ENCODE peak calls at places on chromosomes 11 and 22, in six cellular contexts. B is activated naive CD4-positive, alpha-beta T cell; J is sciatic nerve; M is left cardiac atrium; D is substantia nigra; I is cardiac muscle cell. L is an unnamed sample.

GRCh38 chr11:65108469-65109123 is 3.1 kb upstream of the TM7SF2 start:
- DNase-seq in D (no peak), J (no peak), B (no peak), I (no peak), M (no peak), L (no peak)

GRCh38 chr11:9726313-9727022 is 62.6 kb downstream of the SWAP70 start:
- DNase-seq in B (no peak), D (no peak), M (no peak), J (no peak), I (no peak), L (no peak)

GRCh38 chr11:130677486-130678153 is 229.2 kb downstream of the ADAMTS15 start:
- DNase-seq in M (peak; percentile 28), J (no peak), B (no peak), D (no peak), I (peak; percentile 61), L (no peak)

GRCh38 chr11:108616549-108616948 is 23.0 kb upstream of the EXPH5 start:
- DNase-seq in B (no peak), J (no peak), I (no peak), M (no peak), D (no peak), L (no peak)

GRCh38 chr22:36471341-36471821 is 10.1 kb downstream of the TXN2 start:
- DNase-seq in M (no peak), J (no peak), I (no peak), D (no peak), B (no peak), L (no peak)

GRCh38 chr11:78256962-78257361 is 68.2 kb downstream of the USP35 start:
- DNase-seq in I (no peak), J (peak; percentile 84), M (peak; percentile 93), B (no peak), D (no peak), L (peak; percentile 96)

GRCh38 chr11:120893431-120894206 is 130.3 kb upstream of the TBCEL start:
- DNase-seq in B (no peak), I (no peak), M (no peak), J (no peak), D (no peak), L (no peak)

GRCh38 chr11:10858505-10859360 is 880 bp upstream of the ZBED5 start:
- DNase-seq in M (peak; percentile 76), B (peak; percentile 50), I (peak; percentile 81), D (peak; percentile 71), J (peak; percentile 77), L (no peak)

GRCh38 chr22:38187413-38188212 is 6.0 kb upstream of the PLA2G6 start:
- DNase-seq in D (no peak), M (no peak), B (no peak), I (no peak), J (no peak), L (no peak)

GRCh38 chr11:20483931-20484330 is 96.4 kb downstream of the PRMT3 start:
- DNase-seq in B (no peak), J (no peak), D (no peak), M (no peak), I (no peak), L (no peak)

GRCh38 chr11:44989831-44990566 is 39.3 kb upstream of the TP53I11 start:
- DNase-seq in B (no peak), D (no peak), J (peak; percentile 28), M (peak; percentile 84), I (no peak), L (peak; percentile 41)

GRCh38 chr22:22157500-22157822 is 87.1 kb upstream of the VPREB1 start:
- DNase-seq in I (no peak), D (no peak), J (no peak), B (no peak), M (no peak), L (no peak)

L was measured in posterior vena cava.